ENCODE peak calls at places on chromosome 7, in five cellular contexts. V is HCT116, D is heart left ventricle, H is transverse colon, E is kidney. S is an unnamed sample.

GRCh38 chr7:129240119-129240815 is 15.4 kb downstream of the AHCYL2 start:
- DNase-seq in V (no peak), D (no peak), H (no peak), E (no peak), S (no peak)

GRCh38 chr7:19026888-19027287 is 90.5 kb downstream of the TWIST1 start:
- DNase-seq in V (no peak), D (no peak), H (no peak), E (no peak), S (no peak)

GRCh38 chr7:105680505-105681187 is 99.4 kb upstream of the EFCAB10 start:
- DNase-seq in V (no peak), D (no peak), H (peak), E (peak), S (no peak)

GRCh38 chr7:139743267-139743966 is 34.4 kb downstream of the HIPK2 start:
- DNase-seq in V (no peak), D (no peak), H (no peak), E (no peak), S (no peak)

GRCh38 chr7:15305002-15305600 is 256.7 kb downstream of the AGMO start:
- DNase-seq in V (peak), D (peak), H (peak), E (no peak), S (no peak)

GRCh38 chr7:28784166-28784870 is 173.8 kb downstream of the TRIL start:
- DNase-seq in V (no peak), D (no peak), H (no peak), E (no peak), S (no peak)

GRCh38 chr7:137544450-137545058 is 201.0 kb upstream of the PTN start:
- DNase-seq in V (no peak), D (no peak), H (no peak), E (no peak), S (no peak)

GRCh38 chr7:84085147-84085546 is 109.4 kb downstream of the SEMA3A start:
- DNase-seq in V (no peak), D (no peak), H (no peak), E (no peak), S (no peak)

GRCh38 chr7:51187941-51188340 is 128.7 kb downstream of the COBL start:
- DNase-seq in V (no peak), D (peak), H (no peak), E (no peak), S (no peak)

GRCh38 chr7:124764847-124765400 is 668 bp downstream of the GPR37 start:
- DNase-seq in V (no peak), D (no peak), H (peak), E (peak), S (no peak)

GRCh38 chr7:100590077-100590737 is 4.1 kb downstream of the FBXO24 start:
- DNase-seq in V (no peak), D (peak), H (no peak), E (peak), S (no peak)

GRCh38 chr7:44282601-44283171 is 42.7 kb downstream of the CAMK2B start:
- DNase-seq in V (no peak), D (peak), H (peak), E (peak), S (no peak)

GRCh38 chr7:87369216-87369615 is 23.8 kb downstream of the CROT start:
- DNase-seq in V (no peak), D (no peak), H (no peak), E (no peak), S (no peak)

GRCh38 chr7:12757443-12757842 is 70.0 kb downstream of the ARL4A start:
- DNase-seq in V (no peak), D (no peak), H (no peak), E (no peak), S (no peak)

GRCh38 chr7:48497521-48497920 is 326.3 kb downstream of the ABCA13 start:
- DNase-seq in V (no peak), D (no peak), H (no peak), E (no peak), S (no peak)

GRCh38 chr7:73356176-73356575 is 28.2 kb downstream of the FKBP6 start:
- DNase-seq in V (no peak), D (no peak), H (no peak), E (no peak), S (no peak)

GRCh38 chr7:74012842-74013249 is 15.1 kb upstream of the ELN start:
- DNase-seq in V (no peak), D (no peak), H (no peak), E (peak), S (no peak)

GRCh38 chr7:27678617-27679260 is 16.1 kb upstream of the HIBADH start:
- DNase-seq in V (no peak), D (no peak), H (no peak), E (no peak), S (no peak)

GRCh38 chr7:46283852-46284251 is 362.8 kb upstream of the IGFBP3 start:
- DNase-seq in V (no peak), D (peak), H (no peak), E (no peak), S (no peak)

GRCh38 chr7:38795596-38795995 is 113.4 kb downstream of the VPS41 start:
- DNase-seq in V (no peak), D (no peak), H (no peak), E (no peak), S (no peak)

GRCh38 chr7:47967708-47968107 is 11.7 kb downstream of the HUS1 start:
- DNase-seq in V (no peak), D (no peak), H (no peak), E (no peak), S (no peak)

GRCh38 chr7:139914306-139914747 is 85.3 kb downstream of the TBXAS1 start:
- DNase-seq in V (no peak), D (no peak), H (no peak), E (no peak), S (no peak)

GRCh38 chr7:90520484-90520883 is 51.0 kb downstream of the PTTG1IP2 start:
- DNase-seq in V (peak), D (no peak), H (no peak), E (no peak), S (no peak)

GRCh38 chr7:77329466-77330168 is 86.5 kb downstream of the GSAP start:
- DNase-seq in V (no peak), D (no peak), H (no peak), E (no peak), S (no peak)
- H3K27ac ChIP-seq in V (no peak), D (no peak), H (peak), E (no peak), S (no peak)

GRCh38 chr7:2542011-2542923 is 13.1 kb downstream of the BRAT1 start:
- DNase-seq in V (no peak), D (peak), H (peak), E (peak), S (no peak)

GRCh38 chr7:2546776-2547586 is 8.3 kb downstream of the BRAT1 start:
- DNase-seq in V (no peak), D (no peak), H (peak), E (no peak), S (no peak)

GRCh38 chr7:2544541-2545188 is 10.7 kb downstream of the BRAT1 start:
- DNase-seq in V (no peak), D (no peak), H (peak), E (peak), S (no peak)

GRCh38 chr7:2542924-2543871 is 12.1 kb downstream of the BRAT1 start:
- DNase-seq in V (no peak), D (peak), H (peak), E (peak), S (no peak)

DNA sequence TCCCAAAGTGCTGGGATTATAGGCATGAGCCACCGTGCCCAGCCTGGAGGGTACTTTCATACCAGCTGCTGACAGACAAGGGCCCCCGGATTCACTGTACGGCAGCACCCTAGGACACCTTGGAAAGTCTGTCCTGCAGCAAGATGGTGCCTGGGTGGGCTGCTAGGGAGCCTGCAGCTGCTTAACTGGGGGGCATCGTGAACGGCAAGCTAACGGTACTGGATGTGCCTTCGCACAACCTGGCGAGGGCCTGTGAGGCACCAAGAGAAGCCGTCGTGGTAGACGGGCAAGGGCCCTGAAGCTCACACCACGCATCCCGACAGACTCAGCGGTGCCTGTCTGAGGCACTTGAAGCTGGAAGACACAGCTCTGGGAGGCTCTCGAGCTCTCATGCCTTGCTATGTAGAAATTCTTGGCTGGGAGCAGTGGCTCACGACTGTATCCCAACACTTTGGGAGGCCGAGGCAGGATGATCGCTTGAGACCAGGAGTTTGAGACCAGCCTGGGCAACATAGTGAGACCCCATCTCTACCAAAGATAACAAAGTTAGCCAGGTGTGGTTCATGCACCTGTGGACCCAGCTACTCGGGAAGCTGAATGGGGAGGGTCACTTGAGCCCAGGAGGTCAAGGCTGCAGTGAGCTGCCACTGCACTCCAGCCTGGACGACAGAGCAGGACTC is 9.4 kb downstream of the BRAT1 start:
- DNase-seq in V (no peak), D (no peak), H (peak), E (no peak), S (no peak)
- H3K27ac ChIP-seq in V (no peak), D (no peak), H (no peak), E (no peak), S (no peak)

DNA sequence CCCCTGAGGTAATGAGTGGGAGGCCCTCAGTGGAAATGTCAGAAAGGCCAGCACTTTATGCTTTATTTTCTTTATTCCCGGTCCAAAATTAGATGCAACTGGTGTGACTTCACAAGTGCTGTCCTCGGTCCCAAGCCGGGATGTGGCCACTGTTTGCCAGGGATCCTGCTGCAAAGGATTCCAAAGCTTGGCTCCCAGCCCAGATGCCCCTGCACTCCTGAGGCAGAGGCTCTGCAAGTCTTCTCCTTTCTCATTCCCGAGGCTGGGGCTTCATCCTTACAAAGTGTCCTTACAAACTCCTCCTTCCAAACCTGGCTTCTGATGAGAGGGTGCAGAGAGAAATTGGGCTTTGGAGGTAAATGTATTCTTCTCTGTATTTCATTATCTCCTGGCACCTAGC is 544.3 kb upstream of the DPP6 start:
- DNase-seq in V (no peak), D (no peak), H (no peak), E (no peak), S (no peak)
- H3K27ac ChIP-seq in V (no peak), D (no peak), H (no peak), E (no peak), S (no peak)

GRCh38 chr7:99094369-99094768 is 49.5 kb downstream of the SMURF1 start:
- DNase-seq in V (no peak), D (no peak), H (no peak), E (no peak), S (no peak)

GRCh38 chr7:99096124-99096887 is 47.6 kb downstream of the SMURF1 start:
- DNase-seq in V (no peak), D (no peak), H (no peak), E (no peak), S (no peak)

GRCh38 chr7:99097730-99098129 is 46.2 kb downstream of the SMURF1 start:
- DNase-seq in V (no peak), D (no peak), H (no peak), E (no peak), S (no peak)

GRCh38 chr7:99098317-99098823 is 45.5 kb downstream of the SMURF1 start:
- DNase-seq in V (no peak), D (no peak), H (no peak), E (no peak), S (no peak)

GRCh38 chr7:99095698-99096097 is 48.2 kb downstream of the SMURF1 start:
- DNase-seq in V (no peak), D (peak), H (no peak), E (no peak), S (no peak)
- H3K27ac ChIP-seq in V (no peak), D (peak), H (peak), E (no peak), S (no peak)

GRCh38 chr7:115354925-115355324 is 433.0 kb downstream of the MDFIC start:
- DNase-seq in V (no peak), D (no peak), H (no peak), E (no peak), S (no peak)

GRCh38 chr7:115352375-115352774 is 430.5 kb downstream of the MDFIC start:
- DNase-seq in V (no peak), D (no peak), H (no peak), E (no peak), S (no peak)

GRCh38 chr7:115349635-115350034 is 427.7 kb downstream of the MDFIC start:
- DNase-seq in V (no peak), D (no peak), H (no peak), E (no peak), S (no peak)

GRCh38 chr7:115346685-115347084 is 424.8 kb downstream of the MDFIC start:
- DNase-seq in V (no peak), D (no peak), H (no peak), E (no peak), S (no peak)

DNA sequence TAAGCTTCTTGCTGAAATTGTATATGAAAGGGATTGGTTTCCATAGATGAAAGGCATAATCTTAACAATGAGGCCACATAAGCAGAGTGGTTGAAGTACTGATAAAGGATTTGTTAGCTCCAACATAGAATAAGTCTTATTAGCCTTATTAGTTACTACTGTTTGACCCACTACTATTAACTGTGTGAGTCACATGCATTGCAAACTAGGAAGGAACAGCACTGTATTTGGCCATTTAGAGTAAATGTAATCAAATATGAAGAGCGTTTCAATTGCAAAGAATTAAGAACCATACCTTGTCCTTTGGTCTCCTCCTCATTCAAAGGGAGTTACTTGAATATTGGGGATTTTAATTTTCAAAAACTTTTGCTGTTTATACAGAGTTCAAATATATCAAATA is 428.9 kb downstream of the MDFIC start:
- DNase-seq in V (no peak), D (no peak), H (no peak), E (no peak), S (no peak)
- H3K27ac ChIP-seq in V (no peak), D (no peak), H (no peak), E (no peak), S (no peak)

DNA sequence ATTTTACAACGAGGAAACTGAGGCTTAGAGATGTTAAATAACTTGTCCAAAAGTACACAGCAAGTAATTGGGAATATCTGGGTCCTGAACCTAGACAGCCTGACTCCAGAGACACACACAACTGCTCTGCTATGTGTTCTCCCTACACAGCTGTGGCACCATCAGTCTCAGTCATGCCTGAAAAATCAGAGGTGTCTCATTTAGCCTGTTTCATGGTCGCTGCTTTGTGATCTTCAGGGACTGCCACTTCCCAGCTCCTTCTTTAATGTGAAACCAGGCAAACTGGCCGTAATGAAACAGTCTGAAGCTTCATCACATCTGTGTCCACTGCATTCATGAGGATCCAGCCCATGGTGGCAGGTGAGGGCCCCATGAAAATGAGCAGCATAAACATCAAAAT is 56.6 kb downstream of the COL1A2 start:
- DNase-seq in V (no peak), D (no peak), H (no peak), E (no peak), S (no peak)
- H3K27ac ChIP-seq in V (no peak), D (no peak), H (no peak), E (no peak), S (no peak)

DNA sequence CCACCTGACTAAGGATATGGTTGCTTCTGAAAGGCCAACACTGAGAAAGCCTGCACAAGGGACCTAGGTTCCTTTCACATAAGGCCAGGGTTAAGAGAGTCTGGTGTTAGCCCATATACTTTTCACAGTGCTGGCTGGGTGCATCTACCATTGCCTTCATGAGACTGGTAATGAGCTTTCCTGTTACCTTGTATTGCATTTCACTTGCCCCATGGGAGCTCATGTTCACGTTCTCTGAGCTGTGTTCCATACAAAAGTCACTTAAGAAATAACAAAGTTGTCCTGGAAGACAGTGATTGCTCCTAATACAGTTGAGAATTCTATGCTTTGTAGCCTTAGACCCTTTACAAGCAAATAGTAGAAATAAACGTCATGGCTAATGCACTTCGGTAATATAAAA is 337.8 kb upstream of the TEX47 start:
- DNase-seq in V (no peak), D (no peak), H (no peak), E (no peak), S (no peak)
- H3K27ac ChIP-seq in V (no peak), D (no peak), H (no peak), E (no peak), S (no peak)

GRCh38 chr7:1897861-1898627 is 228.0 kb downstream of the ELFN1 start:
- DNase-seq in V (no peak), D (no peak), H (no peak), E (peak), S (no peak)

GRCh38 chr7:1900847-1901246 is 230.8 kb downstream of the ELFN1 start:
- DNase-seq in V (no peak), D (no peak), H (no peak), E (peak), S (no peak)

GRCh38 chr7:1899951-1900762 is 230.1 kb downstream of the ELFN1 start:
- DNase-seq in V (no peak), D (no peak), H (no peak), E (peak), S (no peak)

GRCh38 chr7:1898628-1899185 is 228.6 kb downstream of the ELFN1 start:
- DNase-seq in V (no peak), D (no peak), H (no peak), E (peak), S (no peak)

GRCh38 chr7:1899201-1899600 is 229.1 kb downstream of the ELFN1 start:
- DNase-seq in V (no peak), D (no peak), H (no peak), E (peak), S (no peak)
- H3K27ac ChIP-seq in V (no peak), D (no peak), H (no peak), E (no peak), S (no peak)

S was measured in effector memory CD4-positive, alpha-beta T cell.